ENCODE peak calls at places on chromosomes 3 and 15, in six cellular contexts. W is lower leg skin, B is activated gamma-delta T cell treated with Interleukin-2 at 50 U/mL for 16 hours, K is SW480, V is T-helper 9 cell, F is tibial artery. O is an unnamed sample.

GRCh38 chr3:27670619-27671018 is 51.5 kb downstream of the EOMES start:
- DNase-seq in B (no peak), F (no peak), W (no peak), V (no peak), K (no peak), O (no peak)

GRCh38 chr3:143170676-143171075 is 51.1 kb downstream of the CHST2 start:
- DNase-seq in V (no peak), K (no peak), B (no peak), W (no peak), F (no peak), O (no peak)

GRCh38 chr3:120338517-120338916 is 10.6 kb downstream of the LRRC58 start:
- DNase-seq in F (no peak), V (no peak), B (no peak), W (no peak), K (no peak), O (no peak)

GRCh38 chr15:63918317-63918672 is 84.5 kb upstream of the HERC1 start:
- DNase-seq in W (no peak), K (no peak), B (no peak), F (no peak), V (no peak), O (no peak)

GRCh38 chr3:188842628-188843027 is 329.1 kb upstream of the TPRG1 start:
- DNase-seq in B (no peak), W (no peak), F (no peak), V (no peak), K (no peak), O (no peak)

GRCh38 chr3:100057716-100058575 is 56.4 kb downstream of the FILIP1L start:
- DNase-seq in W (no peak), F (no peak), B (no peak), V (no peak), K (no peak), O (no peak)

GRCh38 chr15:69758291-69758771 is 305.7 kb downstream of the RPLP1 start:
- DNase-seq in B (no peak), V (no peak), W (no peak), F (no peak), K (peak; percentile 71), O (no peak)

GRCh38 chr3:12383218-12383617 is 94.3 kb downstream of the PPARG start:
- DNase-seq in B (no peak), V (no peak), F (no peak), W (no peak), K (no peak), O (no peak)

GRCh38 chr3:2950159-2950558 is 160.0 kb downstream of the IL5RA start:
- DNase-seq in B (no peak), K (no peak), V (no peak), W (no peak), F (no peak), O (no peak)

GRCh38 chr15:75454471-75455418 is 3.3 kb upstream of the SIN3A start:
- DNase-seq in W (peak; percentile 94), F (no peak), V (peak; percentile 78), K (peak; percentile 75), B (peak; percentile 76), O (peak; percentile 42)

GRCh38 chr3:14170569-14171159 is 7.7 kb downstream of the XPC start:
- DNase-seq in W (no peak), V (no peak), B (no peak), F (no peak), K (peak; percentile 42), O (peak; percentile 28)

GRCh38 chr3:191005790-191006189 is 143.3 kb upstream of the GMNC start:
- DNase-seq in V (no peak), W (no peak), F (no peak), B (no peak), K (no peak), O (no peak)

GRCh38 chr3:106823706-106824105 is 553.5 kb upstream of the CCDC54 start:
- DNase-seq in F (no peak), K (no peak), W (no peak), V (no peak), B (no peak), O (no peak)

GRCh38 chr15:39896837-39897236 is 23.2 kb downstream of the GPR176 start:
- DNase-seq in V (no peak), B (no peak), F (no peak), W (no peak), K (no peak), O (no peak)

GRCh38 chr3:176939022-176939817 is 258.1 kb downstream of the TBL1XR1 start:
- DNase-seq in B (peak; percentile 15), V (peak; percentile 1), F (no peak), W (no peak), K (peak; percentile 79), O (peak; percentile 63)

GRCh38 chr3:66010348-66011097 is 28.2 kb downstream of the MAGI1 start:
- DNase-seq in K (peak; percentile 17), B (no peak), W (no peak), F (no peak), V (no peak), O (no peak)

O was measured in HTR-8/SVneo.